ENCODE peak calls at places on chromosomes 6 and 20, in seven cellular contexts. One of them, this sample, is unnamed. For H3K36me3, the result is how much of the 10 kb centered on the place peaks cover.

GRCh38 chr20:32285621-32286334 is 8.3 kb downstream of the KIF3B start:
- DNase-seq in ovary: no peak
- DNase-seq in lower lobe of right lung: no peak
- DNase-seq in GM12878: peak
- DNase-seq in H1: no peak
- DNase-seq in mesenchymal stem cell: peak
- DNase-seq in IMR-90: peak
- DNase-seq in this sample: no peak

GRCh38 chr6:14841901-14842421 is 403.9 kb upstream of the JARID2 start:
- DNase-seq in ovary: no peak
- DNase-seq in lower lobe of right lung: peak
- DNase-seq in GM12878: no peak
- DNase-seq in H1: no peak
- DNase-seq in mesenchymal stem cell: peak
- DNase-seq in IMR-90: peak
- DNase-seq in this sample: no peak

GRCh38 chr20:43015566-43015965 is 174.1 kb downstream of the PTPRT start:
- DNase-seq in ovary: no peak
- DNase-seq in lower lobe of right lung: no peak
- DNase-seq in GM12878: no peak
- DNase-seq in H1: no peak
- DNase-seq in mesenchymal stem cell: no peak
- DNase-seq in IMR-90: no peak
- DNase-seq in this sample: no peak

GRCh38 chr20:9474835-9475413 is 39.5 kb upstream of the LAMP5 start:
- DNase-seq in ovary: no peak
- DNase-seq in lower lobe of right lung: no peak
- DNase-seq in GM12878: no peak
- DNase-seq in H1: no peak
- DNase-seq in mesenchymal stem cell: no peak
- DNase-seq in IMR-90: peak
- DNase-seq in this sample: no peak

GRCh38 chr20:63744158-63744557 is 4.6 kb downstream of the SLC2A4RG start:
- DNase-seq in ovary: peak
- DNase-seq in lower lobe of right lung: no peak
- DNase-seq in GM12878: no peak
- DNase-seq in H1: no peak
- DNase-seq in mesenchymal stem cell: no peak
- DNase-seq in IMR-90: no peak
- DNase-seq in this sample: no peak

GRCh38 chr6:474454-475185 is 83.1 kb downstream of the IRF4 start:
- DNase-seq in ovary: no peak
- DNase-seq in lower lobe of right lung: no peak
- DNase-seq in GM12878: peak
- DNase-seq in H1: no peak
- DNase-seq in mesenchymal stem cell: no peak
- DNase-seq in IMR-90: no peak
- DNase-seq in this sample: no peak

GRCh38 chr20:24493181-24493580 is 23.8 kb downstream of the SYNDIG1 start:
- DNase-seq in ovary: no peak
- DNase-seq in lower lobe of right lung: no peak
- DNase-seq in GM12878: no peak
- DNase-seq in H1: no peak
- DNase-seq in mesenchymal stem cell: no peak
- DNase-seq in IMR-90: no peak
- DNase-seq in this sample: no peak

GRCh38 chr6:94130458-94130857 is 711.1 kb upstream of the EPHA7 start:
- DNase-seq in ovary: no peak
- DNase-seq in lower lobe of right lung: no peak
- DNase-seq in GM12878: no peak
- DNase-seq in H1: no peak
- DNase-seq in mesenchymal stem cell: no peak
- DNase-seq in IMR-90: no peak
- DNase-seq in this sample: no peak

GRCh38 chr6:167098825-167099225 is 24.1 kb upstream of the CCR6 start:
- DNase-seq in ovary: no peak
- DNase-seq in lower lobe of right lung: no peak
- DNase-seq in GM12878: peak
- DNase-seq in H1: no peak
- DNase-seq in mesenchymal stem cell: no peak
- DNase-seq in IMR-90: no peak
- DNase-seq in this sample: no peak

GRCh38 chr6:148432405-148433195 is 90.0 kb downstream of the SASH1 start:
- DNase-seq in ovary: no peak
- DNase-seq in lower lobe of right lung: no peak
- DNase-seq in GM12878: no peak
- DNase-seq in H1: no peak
- DNase-seq in mesenchymal stem cell: no peak
- DNase-seq in IMR-90: no peak
- DNase-seq in this sample: no peak

GRCh38 chr6:111486921-111487320 is 3.9 kb upstream of the REV3L start:
- DNase-seq in ovary: no peak
- DNase-seq in lower lobe of right lung: no peak
- DNase-seq in GM12878: no peak
- DNase-seq in H1: no peak
- DNase-seq in mesenchymal stem cell: no peak
- DNase-seq in IMR-90: no peak
- DNase-seq in this sample: no peak

GRCh38 chr6:3457710-3458605 is 1.1 kb upstream of the SLC22A23 start:
- DNase-seq in ovary: peak
- DNase-seq in lower lobe of right lung: peak
- DNase-seq in GM12878: no peak
- DNase-seq in H1: no peak
- DNase-seq in mesenchymal stem cell: peak
- DNase-seq in IMR-90: no peak
- DNase-seq in this sample: peak

GRCh38 chr6:95249176-95249575 is 328.2 kb upstream of the MANEA start:
- DNase-seq in ovary: no peak
- DNase-seq in lower lobe of right lung: no peak
- DNase-seq in GM12878: no peak
- DNase-seq in H1: no peak
- DNase-seq in mesenchymal stem cell: peak
- DNase-seq in IMR-90: peak
- DNase-seq in this sample: no peak

GRCh38 chr6:97465877-97466710 is 183.1 kb upstream of the MMS22L start:
- DNase-seq in ovary: no peak
- DNase-seq in lower lobe of right lung: no peak
- DNase-seq in GM12878: no peak
- DNase-seq in H1: no peak
- DNase-seq in mesenchymal stem cell: no peak
- DNase-seq in IMR-90: no peak
- DNase-seq in this sample: no peak

GRCh38 chr6:87794922-87795885 is 93.2 kb upstream of the AKIRIN2 start:
- DNase-seq in ovary: no peak
- DNase-seq in lower lobe of right lung: no peak
- DNase-seq in GM12878: no peak
- DNase-seq in H1: no peak
- DNase-seq in mesenchymal stem cell: no peak
- DNase-seq in IMR-90: no peak
- DNase-seq in this sample: peak

GRCh38 chr6:16205377-16206144 is 32.8 kb upstream of the GMPR start:
- DNase-seq in ovary: no peak
- DNase-seq in lower lobe of right lung: no peak
- DNase-seq in GM12878: peak
- DNase-seq in H1: no peak
- DNase-seq in mesenchymal stem cell: peak
- DNase-seq in IMR-90: peak
- DNase-seq in this sample: no peak

GRCh38 chr6:116144590-116144989 is 18.7 kb upstream of the COL10A1 start:
- DNase-seq in ovary: no peak
- DNase-seq in lower lobe of right lung: no peak
- DNase-seq in GM12878: no peak
- DNase-seq in H1: no peak
- DNase-seq in mesenchymal stem cell: peak
- DNase-seq in IMR-90: peak
- DNase-seq in this sample: no peak

GRCh38 chr20:46832555-46832954 is 62.1 kb upstream of the EYA2 start:
- DNase-seq in ovary: no peak
- DNase-seq in lower lobe of right lung: no peak
- DNase-seq in GM12878: no peak
- DNase-seq in H1: no peak
- DNase-seq in mesenchymal stem cell: no peak
- DNase-seq in IMR-90: peak
- DNase-seq in this sample: no peak

GRCh38 chr6:146305098-146305497 is 238.5 kb upstream of the RAB32 start:
- DNase-seq in ovary: no peak
- DNase-seq in lower lobe of right lung: no peak
- DNase-seq in GM12878: no peak
- DNase-seq in H1: no peak
- DNase-seq in mesenchymal stem cell: no peak
- DNase-seq in IMR-90: no peak
- DNase-seq in this sample: no peak

GRCh38 chr20:51480507-51481270 is 61.8 kb downstream of the NFATC2 start:
- DNase-seq in ovary: no peak
- DNase-seq in lower lobe of right lung: no peak
- DNase-seq in GM12878: peak
- DNase-seq in H1: no peak
- DNase-seq in mesenchymal stem cell: no peak
- DNase-seq in IMR-90: no peak
- DNase-seq in this sample: no peak

GRCh38 chr6:10478187-10479040 is 42.7 kb upstream of the GCNT2 start:
- DNase-seq in ovary: no peak
- DNase-seq in lower lobe of right lung: no peak
- DNase-seq in GM12878: no peak
- DNase-seq in H1: no peak
- DNase-seq in mesenchymal stem cell: peak
- DNase-seq in IMR-90: peak
- DNase-seq in this sample: peak

GRCh38 chr6:7424058-7424457 is 34.5 kb downstream of the RIOK1 start:
- DNase-seq in ovary: no peak
- DNase-seq in lower lobe of right lung: no peak
- DNase-seq in GM12878: no peak
- DNase-seq in H1: no peak
- DNase-seq in mesenchymal stem cell: no peak
- DNase-seq in IMR-90: no peak
- DNase-seq in this sample: no peak

DNA sequence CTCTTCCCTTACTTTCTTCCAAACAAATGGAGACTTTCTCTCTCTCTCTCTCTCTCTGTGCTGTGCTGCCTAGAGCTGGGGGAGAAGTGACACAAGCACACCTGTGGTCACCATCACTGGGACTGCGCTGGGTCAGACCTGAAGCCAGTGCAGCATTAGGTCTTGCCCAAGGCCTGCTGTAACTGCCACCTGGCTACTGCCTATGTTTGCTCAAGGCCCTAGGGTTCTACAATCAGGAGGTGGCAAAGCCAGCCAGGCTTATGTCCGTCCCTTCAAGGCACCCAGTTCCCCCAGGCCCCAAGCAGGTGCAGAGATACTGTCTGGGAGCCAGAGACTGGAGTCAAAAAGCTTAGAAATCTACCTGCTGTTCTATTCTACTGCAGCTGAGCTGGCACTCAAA is 49.4 kb upstream of the TOP1 start:
- DNase-seq in ovary: no peak
- DNase-seq in lower lobe of right lung: no peak
- DNase-seq in GM12878: no peak
- DNase-seq in H1: peak
- DNase-seq in mesenchymal stem cell: no peak
- DNase-seq in IMR-90: no peak
- DNase-seq in this sample: no peak
- H3K27ac ChIP-seq in ovary: no peak
- H3K27ac ChIP-seq in lower lobe of right lung: no peak
- H3K27ac ChIP-seq in GM12878: no peak
- H3K27ac ChIP-seq in H1: no peak
- H3K27ac ChIP-seq in mesenchymal stem cell: no peak
- H3K27ac ChIP-seq in IMR-90: no peak
- H3K27ac ChIP-seq in this sample: no peak

DNA sequence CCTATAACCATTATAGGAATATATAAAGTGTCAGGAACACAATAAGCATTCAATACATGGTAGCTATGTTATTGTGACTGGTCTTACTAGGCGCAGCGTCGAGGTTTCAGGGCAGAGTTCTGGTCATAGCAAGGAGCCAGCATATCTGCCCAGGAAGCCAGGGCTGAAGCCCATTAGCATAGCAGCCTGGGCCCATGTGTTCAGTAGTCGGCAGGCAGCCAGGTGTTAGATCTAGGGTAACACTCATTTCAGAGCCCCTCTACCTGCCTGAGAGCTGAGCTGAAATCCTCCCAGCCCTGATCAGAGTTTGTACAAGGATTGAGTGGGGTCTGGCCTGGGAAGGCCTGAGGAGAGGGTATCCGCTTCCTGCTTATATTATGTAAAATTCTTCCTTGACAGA is 32.1 kb downstream of the C20orf173 start:
- DNase-seq in ovary: peak
- DNase-seq in lower lobe of right lung: no peak
- DNase-seq in GM12878: no peak
- DNase-seq in H1: no peak
- DNase-seq in mesenchymal stem cell: no peak
- DNase-seq in IMR-90: no peak
- DNase-seq in this sample: no peak
- H3K36me3 ChIP-seq in ovary: under half
- H3K36me3 ChIP-seq in lower lobe of right lung: half or more
- H3K36me3 ChIP-seq in GM12878: under half
- H3K36me3 ChIP-seq in H1: half or more
- H3K36me3 ChIP-seq in mesenchymal stem cell: half or more
- H3K36me3 ChIP-seq in IMR-90: half or more
- H3K36me3 ChIP-seq in this sample: under half

GRCh38 chr6:84411060-84411629 is 183.7 kb upstream of the CEP162 start:
- DNase-seq in ovary: no peak
- DNase-seq in lower lobe of right lung: no peak
- DNase-seq in GM12878: no peak
- DNase-seq in H1: no peak
- DNase-seq in mesenchymal stem cell: peak
- DNase-seq in IMR-90: peak
- DNase-seq in this sample: no peak

GRCh38 chr6:84414531-84414930 is 187.1 kb upstream of the CEP162 start:
- DNase-seq in ovary: no peak
- DNase-seq in lower lobe of right lung: no peak
- DNase-seq in GM12878: no peak
- DNase-seq in H1: no peak
- DNase-seq in mesenchymal stem cell: no peak
- DNase-seq in IMR-90: no peak
- DNase-seq in this sample: no peak

GRCh38 chr6:84409911-84410310 is 182.5 kb upstream of the CEP162 start:
- DNase-seq in ovary: no peak
- DNase-seq in lower lobe of right lung: no peak
- DNase-seq in GM12878: no peak
- DNase-seq in H1: no peak
- DNase-seq in mesenchymal stem cell: no peak
- DNase-seq in IMR-90: no peak
- DNase-seq in this sample: no peak

GRCh38 chr6:84408028-84408427 is 180.6 kb upstream of the CEP162 start:
- DNase-seq in ovary: no peak
- DNase-seq in lower lobe of right lung: no peak
- DNase-seq in GM12878: no peak
- DNase-seq in H1: no peak
- DNase-seq in mesenchymal stem cell: no peak
- DNase-seq in IMR-90: no peak
- DNase-seq in this sample: no peak

GRCh38 chr6:84410377-84410776 is 182.9 kb upstream of the CEP162 start:
- DNase-seq in ovary: no peak
- DNase-seq in lower lobe of right lung: no peak
- DNase-seq in GM12878: no peak
- DNase-seq in H1: no peak
- DNase-seq in mesenchymal stem cell: no peak
- DNase-seq in IMR-90: no peak
- DNase-seq in this sample: no peak
- H3K27ac ChIP-seq in ovary: no peak
- H3K27ac ChIP-seq in lower lobe of right lung: no peak
- H3K27ac ChIP-seq in GM12878: no peak
- H3K27ac ChIP-seq in H1: no peak
- H3K27ac ChIP-seq in mesenchymal stem cell: no peak
- H3K27ac ChIP-seq in IMR-90: no peak
- H3K27ac ChIP-seq in this sample: no peak

GRCh38 chr6:17536586-17536985 is 63.5 kb upstream of the FAM8A1 start:
- DNase-seq in ovary: no peak
- DNase-seq in lower lobe of right lung: no peak
- DNase-seq in GM12878: no peak
- DNase-seq in H1: no peak
- DNase-seq in mesenchymal stem cell: no peak
- DNase-seq in IMR-90: no peak
- DNase-seq in this sample: no peak

GRCh38 chr6:17542243-17542642 is 57.9 kb upstream of the FAM8A1 start:
- DNase-seq in ovary: no peak
- DNase-seq in lower lobe of right lung: no peak
- DNase-seq in GM12878: no peak
- DNase-seq in H1: no peak
- DNase-seq in mesenchymal stem cell: no peak
- DNase-seq in IMR-90: no peak
- DNase-seq in this sample: no peak
- H3K36me3 ChIP-seq in ovary: under half
- H3K36me3 ChIP-seq in lower lobe of right lung: under half
- H3K36me3 ChIP-seq in GM12878: under half
- H3K36me3 ChIP-seq in H1: under half
- H3K36me3 ChIP-seq in mesenchymal stem cell: under half
- H3K36me3 ChIP-seq in IMR-90: under half
- H3K36me3 ChIP-seq in this sample: under half

This sample was measured in PC-9.